ENCODE peak calls at places on chromosomes 3 and 15, in five cellular contexts. A, I, H, W and U are unnamed samples.

GRCh38 chr15:48330855-48331795 is at the start of gene DUT:
- DNase-seq in A (peak; percentile 87), I (peak; percentile 39), H (peak; percentile 43), W (peak; percentile 59), U (peak; percentile 40)

GRCh38 chr15:40511472-40512133 is 40.8 kb downstream of the CHST14 start:
- DNase-seq in A (peak; percentile 82), I (no peak), H (no peak), W (peak; percentile 93), U (peak; percentile 62)

GRCh38 chr3:160929595-160929994 is 173.6 kb downstream of the PPM1L start:
- DNase-seq in A (peak; percentile 29), I (no peak), H (peak; percentile 25), W (no peak), U (no peak)

GRCh38 chr3:155572085-155572484 is 172.8 kb downstream of the PLCH1 start:
- DNase-seq in A (no peak), I (no peak), H (no peak), W (no peak), U (no peak)

GRCh38 chr3:126023390-126023789 is 54.4 kb downstream of the ROPN1B start:
- DNase-seq in A (no peak), I (no peak), H (no peak), W (no peak), U (no peak)

GRCh38 chr3:147521646-147522045 is 112.5 kb downstream of the ZIC1 start:
- DNase-seq in A (no peak), I (no peak), H (no peak), W (no peak), U (no peak)

GRCh38 chr3:173986861-173987410 is 589.4 kb downstream of the NLGN1 start:
- DNase-seq in A (no peak), I (no peak), H (no peak), W (no peak), U (no peak)

GRCh38 chr15:77907824-77908751 is 169.4 kb downstream of the TBC1D2B start:
- DNase-seq in A (no peak), I (no peak), H (peak; percentile 66), W (peak; percentile 46), U (peak; percentile 61)

GRCh38 chr3:150483226-150483625 is 63.1 kb downstream of the SERP1 start:
- DNase-seq in A (no peak), I (no peak), H (no peak), W (no peak), U (no peak)

GRCh38 chr15:60091150-60091549 is 87.0 kb downstream of the FOXB1 start:
- DNase-seq in A (no peak), I (no peak), H (no peak), W (no peak), U (peak; percentile 51)
- TF ChIP-seq FOXM1 in A (no peak), I (no peak), H (no peak), W (no peak), U (no peak)

DNA sequence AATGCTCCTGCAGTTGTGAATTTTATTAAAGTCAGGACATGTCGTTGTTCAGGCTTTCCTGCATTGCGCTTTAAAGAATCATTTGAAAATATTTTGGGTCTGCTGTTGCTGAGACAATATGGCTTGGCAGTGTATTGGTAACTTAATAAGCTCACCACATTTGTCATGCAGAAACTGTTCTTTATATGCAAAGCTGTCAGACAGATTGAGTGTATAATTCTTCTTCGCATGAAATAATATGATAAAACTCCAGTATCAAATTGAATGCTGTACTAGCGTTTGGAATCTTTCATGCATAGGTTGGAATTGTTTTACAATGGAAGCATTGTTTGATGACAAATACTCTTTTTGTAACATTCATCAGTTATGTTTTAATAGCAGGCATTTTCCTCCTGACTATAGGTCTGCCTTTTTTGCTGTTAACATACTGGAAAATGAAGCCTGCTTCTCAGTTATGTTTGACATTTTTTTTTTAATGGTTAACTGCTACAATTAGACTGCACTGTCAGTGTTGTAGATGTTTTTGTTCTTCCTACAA is 53.9 kb downstream of the RBMS3 start:
- DNase-seq in A (no peak), I (no peak), H (no peak), W (no peak), U (no peak)
- TF ChIP-seq FOXM1 in A (no peak), I (no peak), H (no peak), W (no peak), U (no peak)

DNA sequence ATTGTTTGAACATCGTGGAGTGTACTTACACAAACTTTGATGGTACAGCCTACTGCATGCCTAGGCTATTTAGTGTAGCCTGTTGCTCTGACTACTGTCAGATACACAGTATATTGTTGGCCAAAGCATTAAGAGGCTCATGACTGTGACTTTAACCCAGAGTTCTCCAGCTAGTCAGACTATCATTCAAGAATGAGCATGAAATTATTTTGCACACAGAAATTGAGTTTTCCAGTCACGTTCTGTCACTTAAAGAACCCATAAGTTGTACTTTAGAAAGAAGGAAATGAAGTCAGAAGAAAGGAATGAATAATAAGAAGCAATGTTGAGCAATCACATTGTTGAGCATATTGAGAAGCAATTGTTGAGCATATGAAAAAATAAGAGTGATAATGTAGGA is 37.6 kb upstream of the SLC22A13 start:
- DNase-seq in A (no peak), I (no peak), H (no peak), W (no peak), U (no peak)
- TF ChIP-seq FOXM1 in A (no peak), I (no peak), H (no peak), W (no peak), U (no peak)

DNA sequence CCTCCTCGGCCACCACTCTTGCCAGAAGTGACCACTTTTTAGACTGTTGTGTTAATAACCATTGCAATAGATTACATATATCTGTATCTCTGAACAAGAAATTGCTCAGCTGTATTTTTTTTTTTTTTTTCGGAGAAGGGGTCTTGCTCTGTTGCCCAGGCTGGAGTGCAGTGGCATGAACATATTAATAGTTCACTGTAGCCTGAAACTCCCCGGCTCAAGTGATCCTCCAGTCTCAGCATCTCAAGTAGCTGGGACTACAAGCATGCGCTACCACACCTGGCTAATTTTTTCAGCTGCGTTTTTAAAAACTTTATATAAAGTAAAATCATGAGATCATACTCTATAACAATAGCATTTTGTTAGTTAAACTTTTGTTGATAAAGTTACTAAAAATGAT is 609.0 kb downstream of the ZNF385D start:
- DNase-seq in A (no peak), I (no peak), H (no peak), W (no peak), U (no peak)
- TF ChIP-seq FOXM1 in A (no peak), I (no peak), H (no peak), W (no peak), U (no peak)

DNA sequence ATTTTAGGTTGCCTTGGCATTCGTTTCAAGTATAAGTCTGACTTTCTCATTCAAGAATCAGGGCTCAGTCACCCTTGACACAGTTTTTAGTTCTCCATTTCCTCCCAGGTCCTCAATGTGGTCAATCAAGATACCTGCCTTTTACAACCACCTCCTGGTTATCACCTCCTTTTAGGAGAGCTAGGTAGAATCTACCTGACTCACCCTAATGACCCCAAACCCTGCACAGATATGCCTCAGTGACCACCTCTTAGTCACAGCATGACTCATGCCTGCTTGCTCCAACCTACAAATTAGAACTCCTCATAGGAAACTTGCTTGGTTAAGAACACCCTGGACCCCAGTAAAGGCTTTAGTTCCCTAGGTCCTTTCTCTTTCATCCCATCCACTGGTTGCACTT is 22.5 kb downstream of the DMXL2 start:
- DNase-seq in A (no peak), I (peak; percentile 15), H (no peak), W (peak; percentile 18), U (no peak)
- TF ChIP-seq FOXM1 in A (no peak), I (no peak), H (no peak), W (no peak), U (no peak)

GRCh38 chr15:80878242-80878866 is 99.2 kb downstream of the CEMIP start:
- DNase-seq in A (no peak), I (no peak), H (no peak), W (no peak), U (no peak)

GRCh38 chr15:80873568-80873967 is 94.4 kb downstream of the CEMIP start:
- DNase-seq in A (no peak), I (no peak), H (no peak), W (no peak), U (no peak)

GRCh38 chr15:80878867-80879250 is 99.7 kb downstream of the CEMIP start:
- DNase-seq in A (no peak), I (no peak), H (no peak), W (no peak), U (no peak)

GRCh38 chr15:80876034-80876433 is 96.9 kb downstream of the CEMIP start:
- DNase-seq in A (no peak), I (no peak), H (no peak), W (no peak), U (no peak)

GRCh38 chr15:80875568-80875967 is 96.4 kb downstream of the CEMIP start:
- DNase-seq in A (no peak), I (no peak), H (no peak), W (no peak), U (no peak)
- TF ChIP-seq FOXM1 in A (no peak), I (no peak), H (no peak), W (no peak), U (no peak)

DNA sequence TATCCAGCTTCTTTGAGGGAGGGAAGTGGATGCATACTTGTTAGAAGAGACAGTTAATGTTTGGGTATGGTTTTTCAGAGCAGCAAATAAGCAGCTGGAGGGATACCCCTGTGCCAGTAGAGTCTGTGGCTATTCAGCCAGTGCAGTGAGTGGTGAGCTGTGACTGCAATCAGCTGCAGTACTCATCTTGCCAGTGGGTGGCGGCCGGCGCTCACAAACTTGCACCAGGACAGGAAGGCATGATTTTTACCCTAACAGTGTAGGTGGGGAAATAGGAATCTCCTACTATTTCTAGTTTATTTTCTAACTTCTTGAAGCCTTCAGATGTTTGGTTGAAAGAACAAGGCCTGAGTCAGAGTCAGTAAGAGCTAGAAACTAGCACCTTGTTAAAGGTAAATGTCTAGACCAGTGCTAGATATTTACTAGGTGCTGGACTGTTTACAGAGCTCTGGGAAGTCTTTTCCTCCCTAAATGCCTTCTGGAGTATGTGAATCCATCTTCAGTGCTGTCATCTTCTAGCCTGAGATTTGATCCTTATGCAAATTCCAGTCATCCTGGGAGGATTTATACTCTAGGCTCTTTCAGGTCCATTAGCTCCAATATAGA is 23.6 kb downstream of the TIMP4 start:
- DNase-seq in A (peak; percentile 63), I (no peak), H (peak; percentile 76), W (peak; percentile 59), U (peak; percentile 43)
- TF ChIP-seq FOXM1 in A (no peak), I (no peak), H (no peak), W (no peak), U (no peak)

GRCh38 chr15:62066663-62067447 is at the start of gene C2CD4A:
- DNase-seq in A (no peak), I (no peak), H (peak; percentile 28), W (no peak), U (peak; percentile 88)

GRCh38 chr15:62060896-62061280 is 641 bp upstream of the VPS13C start:
- DNase-seq in A (no peak), I (no peak), H (no peak), W (no peak), U (no peak)

GRCh38 chr15:62067448-62068044 is 769 bp downstream of the C2CD4A start:
- DNase-seq in A (peak; percentile 49), I (no peak), H (peak; percentile 7), W (no peak), U (no peak)

GRCh38 chr15:62060116-62060895 is at the start of gene VPS13C:
- DNase-seq in A (peak; percentile 98), I (peak; percentile 80), H (peak; percentile 82), W (peak; percentile 95), U (peak; percentile 90)

GRCh38 chr15:62063851-62064635 is 2.7 kb upstream of the C2CD4A start:
- DNase-seq in A (no peak), I (no peak), H (no peak), W (no peak), U (no peak)
- TF ChIP-seq FOXM1 in A (no peak), I (no peak), H (no peak), W (no peak), U (no peak)

GRCh38 chr15:55590788-55591187 is 2.6 kb upstream of the PYGO1 start:
- DNase-seq in A (no peak), I (no peak), H (no peak), W (no peak), U (no peak)
- TF ChIP-seq FOXM1 in A (no peak), I (no peak), H (no peak), W (no peak), U (no peak)